ENCODE peak calls at places on chromosome 6, in five cellular contexts. S is ovary, Z is sigmoid colon, G is gastrocnemius medialis, W is uterus. O is an unnamed sample.

GRCh38 chr6:149451361-149452061 is 33.3 kb downstream of the ZC3H12D start:
- DNase-seq in S (peak; percentile 39), Z (no peak), G (no peak), W (no peak), O (peak; percentile 89)

GRCh38 chr6:27126815-27127537 is 120.5 kb upstream of the PRSS16 start:
- DNase-seq in S (peak; percentile 89), Z (peak; percentile 95), G (peak; percentile 68), W (peak; percentile 87), O (peak; percentile 93)

GRCh38 chr6:41022294-41022693 is 16.7 kb downstream of the UNC5CL start:
- DNase-seq in S (no peak), Z (no peak), G (no peak), W (no peak), O (no peak)

GRCh38 chr6:44225579-44226325 is 2.4 kb downstream of the SLC29A1 start:
- DNase-seq in S (no peak), Z (no peak), G (no peak), W (no peak), O (no peak)

GRCh38 chr6:138622967-138623366 is 123.7 kb upstream of the NHSL1 start:
- DNase-seq in S (no peak), Z (no peak), G (no peak), W (no peak), O (no peak)

GRCh38 chr6:14105547-14105946 is 12.0 kb upstream of the CD83 start:
- DNase-seq in S (no peak), Z (no peak), G (no peak), W (no peak), O (no peak)

GRCh38 chr6:125749864-125750691 is 646 bp downstream of the HEY2 start:
- DNase-seq in S (no peak), Z (no peak), G (no peak), W (no peak), O (no peak)

GRCh38 chr6:34990971-34991560 is 102.0 kb downstream of the ANKS1A start:
- DNase-seq in S (no peak), Z (no peak), G (no peak), W (no peak), O (no peak)

GRCh38 chr6:170066679-170067078 is 224.2 kb downstream of the DLL1 start:
- DNase-seq in S (no peak), Z (peak; percentile 43), G (no peak), W (peak; percentile 2), O (no peak)

GRCh38 chr6:107822154-107823046 is 1.7 kb downstream of the SCML4 start:
- DNase-seq in S (no peak), Z (no peak), G (no peak), W (no peak), O (no peak)

GRCh38 chr6:34350937-34351217 is 41.6 kb downstream of the NUDT3 start:
- DNase-seq in S (no peak), Z (no peak), G (no peak), W (no peak), O (no peak)

GRCh38 chr6:43076928-43077809 is 1.1 kb downstream of the PTK7 start:
- DNase-seq in S (peak; percentile 55), Z (no peak), G (no peak), W (peak; percentile 47), O (no peak)

GRCh38 chr6:43074847-43075741 is 1.0 kb upstream of the PTK7 start:
- DNase-seq in S (peak; percentile 79), Z (no peak), G (no peak), W (peak; percentile 88), O (no peak)

GRCh38 chr6:43076093-43076927 is at the start of gene PTK7:
- DNase-seq in S (peak; percentile 85), Z (no peak), G (no peak), W (peak; percentile 79), O (no peak)

GRCh38 chr6:43077981-43078411 is 1.9 kb downstream of the PTK7 start:
- DNase-seq in S (no peak), Z (no peak), G (no peak), W (peak; percentile 55), O (no peak)

GRCh38 chr6:43075791-43076092 is 372 bp upstream of the PTK7 start:
- DNase-seq in S (no peak), Z (no peak), G (no peak), W (no peak), O (no peak)
- H3K4me3 ChIP-seq in S (peak overlapping the region; percentile 68), Z (peak overlapping the region; percentile 43), G (no peak overlapping the region), W (peak overlapping the region; percentile 80), O (no peak overlapping the region)

DNA sequence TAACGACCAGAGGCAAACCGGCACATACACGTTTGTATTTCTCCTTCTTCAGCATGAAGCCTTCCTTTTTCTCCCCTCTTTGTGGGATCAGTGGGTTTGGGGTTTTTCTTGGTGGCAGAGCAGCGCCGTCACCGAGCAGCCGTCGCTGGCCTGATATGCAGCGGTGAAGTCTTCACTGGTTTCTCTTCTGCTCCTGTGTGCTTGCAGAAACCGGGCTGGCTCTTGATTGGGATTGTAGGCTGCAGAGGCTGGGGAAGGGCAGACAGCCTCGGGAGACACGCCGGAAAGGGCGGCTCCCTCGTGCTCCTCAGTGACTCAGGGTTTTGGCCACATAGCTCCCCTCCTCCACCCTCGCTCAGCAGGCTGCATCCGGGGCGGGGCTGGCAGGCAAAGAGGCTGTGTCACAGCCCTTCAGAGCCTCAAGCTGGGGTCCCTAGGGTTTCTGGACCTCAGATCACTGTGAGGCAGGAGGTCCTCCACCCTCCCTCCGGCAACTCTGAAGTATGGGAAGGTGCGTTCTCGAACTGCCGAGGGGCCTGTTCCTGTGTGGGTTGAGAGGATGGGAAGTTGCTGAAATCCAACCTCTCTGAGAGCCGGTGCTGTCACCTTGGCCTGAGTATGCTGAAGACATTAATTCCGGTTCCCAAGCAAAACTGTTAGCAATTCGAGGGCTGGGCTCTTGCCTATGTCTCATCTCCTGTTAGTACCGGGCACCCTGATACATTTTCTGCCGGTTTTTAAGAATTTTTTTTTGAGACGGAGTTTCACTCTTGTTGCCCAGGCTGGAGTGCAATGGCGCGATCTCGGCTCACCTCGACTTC is 24.2 kb downstream of the NQO2 start:
- DNase-seq in S (peak; percentile 88), Z (peak; percentile 97), G (peak; percentile 94), W (peak; percentile 92), O (peak; percentile 94)
- TF ChIP-seq POLR2A in S (peak; percentile 41), Z (peak; percentile 61), G (peak; percentile 89), W (peak; percentile 33), O (peak; percentile 13)

GRCh38 chr6:99246602-99247001 is 102.9 kb downstream of the FAXC start:
- DNase-seq in S (no peak), Z (no peak), G (no peak), W (no peak), O (no peak)

GRCh38 chr6:99241905-99242534 is 107.5 kb downstream of the FAXC start:
- DNase-seq in S (no peak), Z (no peak), G (no peak), W (no peak), O (no peak)
- TF ChIP-seq CTCF in S (no peak), Z (no peak), G (no peak), W (no peak), O (no peak)

GRCh38 chr6:161272600-161273355 is 1.1 kb downstream of the AGPAT4 start:
- DNase-seq in S (no peak), Z (peak; percentile 17), G (no peak), W (no peak), O (no peak)
- H3K4me3 ChIP-seq in S (peak overlapping the region; percentile 62), Z (peak overlapping the region; percentile 58), G (peak overlapping the region; percentile 35), W (peak overlapping the region; percentile 64), O (no peak overlapping the region)

DNA sequence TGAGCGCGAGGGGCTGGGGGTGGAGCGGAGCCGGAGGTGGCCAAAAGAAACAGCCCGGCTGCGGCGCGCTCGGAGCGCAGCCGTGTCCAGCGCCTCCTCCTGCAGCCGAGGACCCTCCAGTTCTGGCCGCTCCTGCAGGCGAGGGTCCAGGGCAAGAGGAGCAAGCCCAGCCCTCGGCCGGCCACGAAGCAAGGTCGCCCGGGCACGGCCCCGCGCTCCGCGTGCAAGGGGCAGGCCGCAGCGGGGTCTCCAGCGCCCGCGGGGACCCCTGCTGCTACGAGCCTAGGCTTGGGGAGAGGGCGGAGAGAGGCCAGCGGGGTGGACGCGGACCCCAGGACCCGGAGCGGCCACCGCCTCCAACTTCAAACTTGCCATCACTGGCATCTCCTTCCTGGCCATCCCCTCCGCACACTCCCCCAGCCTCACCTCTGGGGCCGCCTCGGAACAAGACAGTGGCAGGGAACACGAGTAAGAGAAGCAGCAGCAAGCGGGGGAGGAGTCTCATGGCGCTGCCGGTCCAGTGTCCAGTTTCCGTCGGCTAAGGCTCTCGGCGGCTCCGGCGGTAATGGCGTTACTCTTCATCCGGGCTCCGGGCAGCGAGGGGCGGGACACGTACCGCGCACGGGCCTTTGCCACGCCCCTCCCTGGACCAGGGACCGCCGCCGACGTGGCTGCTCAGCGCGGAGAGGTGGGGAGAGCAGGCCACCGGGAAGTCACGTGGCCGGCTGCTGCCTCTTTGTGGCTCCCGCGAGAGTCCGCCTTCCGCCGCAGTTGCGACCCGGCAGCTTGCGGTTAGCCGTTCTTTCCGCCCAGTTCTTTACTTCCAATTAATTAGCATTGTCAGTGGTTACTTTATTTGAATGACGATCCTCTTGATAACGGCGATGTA is at the start of gene SSR1:
- DNase-seq in S (peak; percentile 97), Z (peak; percentile 99), G (peak; percentile 95), W (peak; percentile 98), O (peak; percentile 99)
- TF ChIP-seq POLR2A in S (peak; percentile 83), Z (peak; percentile 77), G (peak; percentile 64), W (peak; percentile 81), O (no peak)

DNA sequence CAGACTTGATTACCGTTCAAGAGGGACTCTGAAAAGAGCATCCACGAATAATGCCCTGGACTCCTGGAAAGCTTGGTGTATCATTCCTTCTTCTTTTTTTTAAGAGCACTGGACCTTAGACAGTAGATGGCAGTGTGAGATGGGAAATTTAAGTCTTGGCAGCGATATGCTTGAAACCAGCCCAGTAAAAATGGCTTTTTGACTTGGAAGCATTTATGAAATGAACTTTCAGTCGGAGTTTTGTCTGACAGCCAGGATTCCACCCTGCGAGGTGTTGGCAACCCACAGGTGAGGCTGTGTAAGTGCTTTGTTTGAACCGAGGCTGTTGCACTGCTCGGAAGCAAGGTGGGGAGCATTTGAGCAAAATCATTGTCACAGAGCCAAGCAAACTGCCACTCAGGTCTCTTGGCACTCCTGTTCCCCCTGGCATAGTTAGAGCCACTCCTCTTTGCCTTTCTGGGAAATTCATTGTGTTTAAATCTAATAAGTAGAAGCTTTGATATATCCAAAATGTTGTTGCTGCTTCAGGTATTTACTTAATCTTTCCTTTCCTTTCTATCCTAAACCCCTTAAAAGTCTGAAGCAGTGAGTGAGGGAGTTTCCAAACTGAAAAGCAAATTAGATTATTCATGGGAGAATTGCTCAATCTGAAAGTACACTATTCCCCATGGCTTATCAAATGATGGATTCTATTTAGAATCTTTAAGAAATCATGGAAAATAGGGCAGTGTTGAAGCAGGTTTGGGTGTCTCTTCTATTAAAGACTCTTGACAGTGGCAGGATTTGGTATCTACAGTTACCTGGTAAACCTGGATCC is 272.8 kb upstream of the SLC35B3 start:
- DNase-seq in S (no peak), Z (no peak), G (no peak), W (no peak), O (peak; percentile 60)
- TF ChIP-seq CTCF in S (no peak), Z (peak; percentile 39), G (no peak), W (no peak), O (no peak)

DNA sequence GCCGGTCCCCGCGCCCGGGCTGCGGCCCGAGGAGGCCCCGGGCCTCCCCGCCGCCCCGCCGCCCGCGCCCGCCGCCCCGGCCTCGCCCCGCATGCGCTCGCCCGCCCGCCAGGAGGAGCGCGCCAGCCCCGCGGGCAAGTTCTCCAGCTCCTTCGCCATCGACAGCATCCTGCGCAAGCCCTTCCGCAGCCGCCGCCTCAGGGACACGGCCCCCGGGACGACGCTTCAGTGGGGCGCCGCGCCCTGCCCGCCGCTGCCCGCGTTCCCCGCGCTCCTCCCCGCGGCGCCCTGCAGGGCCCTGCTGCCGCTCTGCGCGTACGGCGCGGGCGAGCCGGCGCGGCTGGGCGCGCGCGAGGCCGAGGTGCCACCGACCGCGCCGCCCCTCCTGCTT is 1.5 kb downstream of the FOXQ1 start:
- DNase-seq in S (no peak), Z (no peak), G (no peak), W (no peak), O (no peak)
- H3K4me3 ChIP-seq in S (no peak overlapping the region), Z (peak overlapping the region; percentile 40), G (no peak overlapping the region), W (no peak overlapping the region), O (no peak overlapping the region)